ENCODE peak calls at places on chromosomes 5 and 9, in seven cellular contexts. One of them, this sample, is unnamed.

GRCh38 chr9:99948896-99949295 is 42.4 kb downstream of the STX17 start:
- DNase-seq in stimulated activated CD4-positive, alpha-beta T cell treated with anti-CD3 and anti-CD28 coated beads, Interleukin-15, amount 100 ng/mL, for 24 hours: no peak
- DNase-seq in mucosa of gallbladder: peak
- DNase-seq in HTR-8/SVneo: no peak
- DNase-seq in M059J: peak
- DNase-seq in GM19239: no peak
- DNase-seq in stimulated activated CD8-positive, alpha-beta memory T cell treated with anti-CD3 and anti-CD28 coated beads, Interleukin-12 subunit alpha, Interleukin-12 subunit beta, amount 100 ng/mL, for 1 hour: no peak
- DNase-seq in this sample: no peak

GRCh38 chr5:88145205-88145602 is 123.4 kb downstream of the TMEM161B start:
- DNase-seq in mucosa of gallbladder: no peak
- DNase-seq in M059J: no peak
- DNase-seq in GM19239: no peak
- DNase-seq in stimulated activated CD8-positive, alpha-beta memory T cell treated with anti-CD3 and anti-CD28 coated beads, Interleukin-12 subunit alpha, Interleukin-12 subunit beta, amount 100 ng/mL, for 1 hour: no peak
- DNase-seq in stimulated activated CD4-positive, alpha-beta T cell treated with anti-CD3 and anti-CD28 coated beads, Interleukin-15, amount 100 ng/mL, for 24 hours: no peak
- DNase-seq in HTR-8/SVneo: no peak
- DNase-seq in this sample: no peak

GRCh38 chr5:10248378-10249260 is 1.1 kb downstream of the ATPSCKMT start:
- DNase-seq in stimulated activated CD8-positive, alpha-beta memory T cell treated with anti-CD3 and anti-CD28 coated beads, Interleukin-12 subunit alpha, Interleukin-12 subunit beta, amount 100 ng/mL, for 1 hour: no peak
- DNase-seq in M059J: no peak
- DNase-seq in stimulated activated CD4-positive, alpha-beta T cell treated with anti-CD3 and anti-CD28 coated beads, Interleukin-15, amount 100 ng/mL, for 24 hours: no peak
- DNase-seq in HTR-8/SVneo: no peak
- DNase-seq in mucosa of gallbladder: no peak
- DNase-seq in GM19239: no peak
- DNase-seq in this sample: no peak

GRCh38 chr5:139765409-139766217 is 30.0 kb upstream of the PSD2 start:
- DNase-seq in HTR-8/SVneo: peak
- DNase-seq in stimulated activated CD4-positive, alpha-beta T cell treated with anti-CD3 and anti-CD28 coated beads, Interleukin-15, amount 100 ng/mL, for 24 hours: peak
- DNase-seq in GM19239: peak
- DNase-seq in mucosa of gallbladder: peak
- DNase-seq in M059J: peak
- DNase-seq in stimulated activated CD8-positive, alpha-beta memory T cell treated with anti-CD3 and anti-CD28 coated beads, Interleukin-12 subunit alpha, Interleukin-12 subunit beta, amount 100 ng/mL, for 1 hour: peak
- DNase-seq in this sample: peak

GRCh38 chr5:10762178-10762775 is 1.2 kb upstream of the DAP start:
- DNase-seq in mucosa of gallbladder: peak
- DNase-seq in stimulated activated CD4-positive, alpha-beta T cell treated with anti-CD3 and anti-CD28 coated beads, Interleukin-15, amount 100 ng/mL, for 24 hours: no peak
- DNase-seq in M059J: no peak
- DNase-seq in GM19239: no peak
- DNase-seq in HTR-8/SVneo: no peak
- DNase-seq in stimulated activated CD8-positive, alpha-beta memory T cell treated with anti-CD3 and anti-CD28 coated beads, Interleukin-12 subunit alpha, Interleukin-12 subunit beta, amount 100 ng/mL, for 1 hour: no peak
- DNase-seq in this sample: no peak

GRCh38 chr9:33354651-33355211 is 47.6 kb downstream of the AQP7 start:
- DNase-seq in M059J: peak
- DNase-seq in stimulated activated CD4-positive, alpha-beta T cell treated with anti-CD3 and anti-CD28 coated beads, Interleukin-15, amount 100 ng/mL, for 24 hours: no peak
- DNase-seq in stimulated activated CD8-positive, alpha-beta memory T cell treated with anti-CD3 and anti-CD28 coated beads, Interleukin-12 subunit alpha, Interleukin-12 subunit beta, amount 100 ng/mL, for 1 hour: no peak
- DNase-seq in GM19239: no peak
- DNase-seq in HTR-8/SVneo: no peak
- DNase-seq in mucosa of gallbladder: no peak
- DNase-seq in this sample: no peak

GRCh38 chr9:75106856-75107255 is 18.5 kb downstream of the OSTF1 start:
- DNase-seq in HTR-8/SVneo: no peak
- DNase-seq in M059J: no peak
- DNase-seq in mucosa of gallbladder: no peak
- DNase-seq in stimulated activated CD4-positive, alpha-beta T cell treated with anti-CD3 and anti-CD28 coated beads, Interleukin-15, amount 100 ng/mL, for 24 hours: no peak
- DNase-seq in stimulated activated CD8-positive, alpha-beta memory T cell treated with anti-CD3 and anti-CD28 coated beads, Interleukin-12 subunit alpha, Interleukin-12 subunit beta, amount 100 ng/mL, for 1 hour: no peak
- DNase-seq in GM19239: no peak
- DNase-seq in this sample: no peak

GRCh38 chr5:9691261-9691660 is 61.1 kb upstream of the TAS2R1 start:
- DNase-seq in HTR-8/SVneo: no peak
- DNase-seq in M059J: no peak
- DNase-seq in stimulated activated CD8-positive, alpha-beta memory T cell treated with anti-CD3 and anti-CD28 coated beads, Interleukin-12 subunit alpha, Interleukin-12 subunit beta, amount 100 ng/mL, for 1 hour: no peak
- DNase-seq in mucosa of gallbladder: no peak
- DNase-seq in GM19239: no peak
- DNase-seq in stimulated activated CD4-positive, alpha-beta T cell treated with anti-CD3 and anti-CD28 coated beads, Interleukin-15, amount 100 ng/mL, for 24 hours: no peak
- DNase-seq in this sample: no peak

GRCh38 chr5:156103116-156103860 is 223.7 kb upstream of the SGCD start:
- DNase-seq in HTR-8/SVneo: no peak
- DNase-seq in M059J: peak
- DNase-seq in stimulated activated CD8-positive, alpha-beta memory T cell treated with anti-CD3 and anti-CD28 coated beads, Interleukin-12 subunit alpha, Interleukin-12 subunit beta, amount 100 ng/mL, for 1 hour: no peak
- DNase-seq in stimulated activated CD4-positive, alpha-beta T cell treated with anti-CD3 and anti-CD28 coated beads, Interleukin-15, amount 100 ng/mL, for 24 hours: no peak
- DNase-seq in mucosa of gallbladder: no peak
- DNase-seq in GM19239: no peak
- DNase-seq in this sample: no peak

GRCh38 chr5:6590581-6590980 is 42.3 kb downstream of the NSUN2 start:
- DNase-seq in M059J: no peak
- DNase-seq in HTR-8/SVneo: no peak
- DNase-seq in stimulated activated CD8-positive, alpha-beta memory T cell treated with anti-CD3 and anti-CD28 coated beads, Interleukin-12 subunit alpha, Interleukin-12 subunit beta, amount 100 ng/mL, for 1 hour: no peak
- DNase-seq in GM19239: no peak
- DNase-seq in mucosa of gallbladder: no peak
- DNase-seq in stimulated activated CD4-positive, alpha-beta T cell treated with anti-CD3 and anti-CD28 coated beads, Interleukin-15, amount 100 ng/mL, for 24 hours: no peak
- DNase-seq in this sample: no peak

GRCh38 chr9:4980046-4980727 is 4.9 kb upstream of the JAK2 start:
- DNase-seq in stimulated activated CD4-positive, alpha-beta T cell treated with anti-CD3 and anti-CD28 coated beads, Interleukin-15, amount 100 ng/mL, for 24 hours: peak
- DNase-seq in GM19239: no peak
- DNase-seq in M059J: no peak
- DNase-seq in HTR-8/SVneo: no peak
- DNase-seq in stimulated activated CD8-positive, alpha-beta memory T cell treated with anti-CD3 and anti-CD28 coated beads, Interleukin-12 subunit alpha, Interleukin-12 subunit beta, amount 100 ng/mL, for 1 hour: no peak
- DNase-seq in mucosa of gallbladder: no peak
- DNase-seq in this sample: no peak

GRCh38 chr5:415928-416635 is 26.9 kb upstream of the EXOC3 start:
- DNase-seq in stimulated activated CD8-positive, alpha-beta memory T cell treated with anti-CD3 and anti-CD28 coated beads, Interleukin-12 subunit alpha, Interleukin-12 subunit beta, amount 100 ng/mL, for 1 hour: no peak
- DNase-seq in stimulated activated CD4-positive, alpha-beta T cell treated with anti-CD3 and anti-CD28 coated beads, Interleukin-15, amount 100 ng/mL, for 24 hours: no peak
- DNase-seq in HTR-8/SVneo: no peak
- DNase-seq in GM19239: no peak
- DNase-seq in mucosa of gallbladder: no peak
- DNase-seq in M059J: no peak
- DNase-seq in this sample: no peak

GRCh38 chr9:120965344-120966004 is 38.9 kb upstream of the TRAF1 start:
- DNase-seq in stimulated activated CD8-positive, alpha-beta memory T cell treated with anti-CD3 and anti-CD28 coated beads, Interleukin-12 subunit alpha, Interleukin-12 subunit beta, amount 100 ng/mL, for 1 hour: no peak
- DNase-seq in HTR-8/SVneo: no peak
- DNase-seq in GM19239: no peak
- DNase-seq in M059J: peak
- DNase-seq in mucosa of gallbladder: no peak
- DNase-seq in stimulated activated CD4-positive, alpha-beta T cell treated with anti-CD3 and anti-CD28 coated beads, Interleukin-15, amount 100 ng/mL, for 24 hours: no peak
- DNase-seq in this sample: no peak

GRCh38 chr9:136399176-136400037 is 563 bp downstream of the SNAPC4 start:
- DNase-seq in HTR-8/SVneo: peak
- DNase-seq in stimulated activated CD4-positive, alpha-beta T cell treated with anti-CD3 and anti-CD28 coated beads, Interleukin-15, amount 100 ng/mL, for 24 hours: peak
- DNase-seq in stimulated activated CD8-positive, alpha-beta memory T cell treated with anti-CD3 and anti-CD28 coated beads, Interleukin-12 subunit alpha, Interleukin-12 subunit beta, amount 100 ng/mL, for 1 hour: no peak
- DNase-seq in mucosa of gallbladder: no peak
- DNase-seq in GM19239: no peak
- DNase-seq in M059J: peak
- DNase-seq in this sample: peak

GRCh38 chr5:115840825-115841224 is 540 bp downstream of the ATG12 start:
- DNase-seq in M059J: no peak
- DNase-seq in GM19239: no peak
- DNase-seq in stimulated activated CD4-positive, alpha-beta T cell treated with anti-CD3 and anti-CD28 coated beads, Interleukin-15, amount 100 ng/mL, for 24 hours: no peak
- DNase-seq in HTR-8/SVneo: no peak
- DNase-seq in mucosa of gallbladder: no peak
- DNase-seq in stimulated activated CD8-positive, alpha-beta memory T cell treated with anti-CD3 and anti-CD28 coated beads, Interleukin-12 subunit alpha, Interleukin-12 subunit beta, amount 100 ng/mL, for 1 hour: no peak
- DNase-seq in this sample: no peak

GRCh38 chr9:36450110-36450732 is 50.2 kb upstream of the RNF38 start:
- DNase-seq in stimulated activated CD8-positive, alpha-beta memory T cell treated with anti-CD3 and anti-CD28 coated beads, Interleukin-12 subunit alpha, Interleukin-12 subunit beta, amount 100 ng/mL, for 1 hour: no peak
- DNase-seq in mucosa of gallbladder: no peak
- DNase-seq in stimulated activated CD4-positive, alpha-beta T cell treated with anti-CD3 and anti-CD28 coated beads, Interleukin-15, amount 100 ng/mL, for 24 hours: peak
- DNase-seq in HTR-8/SVneo: peak
- DNase-seq in GM19239: no peak
- DNase-seq in M059J: peak
- DNase-seq in this sample: peak

GRCh38 chr5:134101686-134102439 is 12.6 kb upstream of the TCF7 start:
- DNase-seq in GM19239: peak
- DNase-seq in stimulated activated CD4-positive, alpha-beta T cell treated with anti-CD3 and anti-CD28 coated beads, Interleukin-15, amount 100 ng/mL, for 24 hours: peak
- DNase-seq in stimulated activated CD8-positive, alpha-beta memory T cell treated with anti-CD3 and anti-CD28 coated beads, Interleukin-12 subunit alpha, Interleukin-12 subunit beta, amount 100 ng/mL, for 1 hour: peak
- DNase-seq in HTR-8/SVneo: peak
- DNase-seq in mucosa of gallbladder: no peak
- DNase-seq in M059J: peak
- DNase-seq in this sample: peak

GRCh38 chr5:81181576-81182316 is 51.4 kb upstream of the CKMT2 start:
- DNase-seq in M059J: no peak
- DNase-seq in mucosa of gallbladder: no peak
- DNase-seq in stimulated activated CD8-positive, alpha-beta memory T cell treated with anti-CD3 and anti-CD28 coated beads, Interleukin-12 subunit alpha, Interleukin-12 subunit beta, amount 100 ng/mL, for 1 hour: no peak
- DNase-seq in stimulated activated CD4-positive, alpha-beta T cell treated with anti-CD3 and anti-CD28 coated beads, Interleukin-15, amount 100 ng/mL, for 24 hours: no peak
- DNase-seq in HTR-8/SVneo: no peak
- DNase-seq in GM19239: no peak
- DNase-seq in this sample: no peak

GRCh38 chr9:93154293-93154903 is 20.3 kb upstream of the NINJ1 start:
- DNase-seq in stimulated activated CD8-positive, alpha-beta memory T cell treated with anti-CD3 and anti-CD28 coated beads, Interleukin-12 subunit alpha, Interleukin-12 subunit beta, amount 100 ng/mL, for 1 hour: no peak
- DNase-seq in HTR-8/SVneo: peak
- DNase-seq in GM19239: no peak
- DNase-seq in stimulated activated CD4-positive, alpha-beta T cell treated with anti-CD3 and anti-CD28 coated beads, Interleukin-15, amount 100 ng/mL, for 24 hours: peak
- DNase-seq in M059J: peak
- DNase-seq in mucosa of gallbladder: no peak
- DNase-seq in this sample: peak

GRCh38 chr9:34612788-34613390 is 992 bp upstream of the RPP25L start:
- DNase-seq in GM19239: no peak
- DNase-seq in M059J: peak
- DNase-seq in mucosa of gallbladder: peak
- DNase-seq in stimulated activated CD8-positive, alpha-beta memory T cell treated with anti-CD3 and anti-CD28 coated beads, Interleukin-12 subunit alpha, Interleukin-12 subunit beta, amount 100 ng/mL, for 1 hour: peak
- DNase-seq in stimulated activated CD4-positive, alpha-beta T cell treated with anti-CD3 and anti-CD28 coated beads, Interleukin-15, amount 100 ng/mL, for 24 hours: peak
- DNase-seq in HTR-8/SVneo: peak
- DNase-seq in this sample: peak

GRCh38 chr5:90598300-90598699 is 39.7 kb downstream of the ADGRV1 start:
- DNase-seq in stimulated activated CD8-positive, alpha-beta memory T cell treated with anti-CD3 and anti-CD28 coated beads, Interleukin-12 subunit alpha, Interleukin-12 subunit beta, amount 100 ng/mL, for 1 hour: no peak
- DNase-seq in GM19239: no peak
- DNase-seq in mucosa of gallbladder: no peak
- DNase-seq in HTR-8/SVneo: no peak
- DNase-seq in stimulated activated CD4-positive, alpha-beta T cell treated with anti-CD3 and anti-CD28 coated beads, Interleukin-15, amount 100 ng/mL, for 24 hours: no peak
- DNase-seq in M059J: no peak
- DNase-seq in this sample: no peak

GRCh38 chr5:170892201-170892600 is 30.4 kb downstream of the RANBP17 start:
- DNase-seq in HTR-8/SVneo: no peak
- DNase-seq in M059J: peak
- DNase-seq in GM19239: no peak
- DNase-seq in mucosa of gallbladder: no peak
- DNase-seq in stimulated activated CD8-positive, alpha-beta memory T cell treated with anti-CD3 and anti-CD28 coated beads, Interleukin-12 subunit alpha, Interleukin-12 subunit beta, amount 100 ng/mL, for 1 hour: no peak
- DNase-seq in stimulated activated CD4-positive, alpha-beta T cell treated with anti-CD3 and anti-CD28 coated beads, Interleukin-15, amount 100 ng/mL, for 24 hours: no peak
- DNase-seq in this sample: no peak

GRCh38 chr9:31336841-31337240 is 1047.6 kb upstream of the ACO1 start:
- DNase-seq in mucosa of gallbladder: no peak
- DNase-seq in GM19239: no peak
- DNase-seq in HTR-8/SVneo: no peak
- DNase-seq in stimulated activated CD8-positive, alpha-beta memory T cell treated with anti-CD3 and anti-CD28 coated beads, Interleukin-12 subunit alpha, Interleukin-12 subunit beta, amount 100 ng/mL, for 1 hour: no peak
- DNase-seq in stimulated activated CD4-positive, alpha-beta T cell treated with anti-CD3 and anti-CD28 coated beads, Interleukin-15, amount 100 ng/mL, for 24 hours: no peak
- DNase-seq in M059J: no peak
- DNase-seq in this sample: no peak

GRCh38 chr9:131801811-131802210 is 61.9 kb upstream of the RAPGEF1 start:
- DNase-seq in M059J: no peak
- DNase-seq in stimulated activated CD8-positive, alpha-beta memory T cell treated with anti-CD3 and anti-CD28 coated beads, Interleukin-12 subunit alpha, Interleukin-12 subunit beta, amount 100 ng/mL, for 1 hour: no peak
- DNase-seq in GM19239: no peak
- DNase-seq in HTR-8/SVneo: no peak
- DNase-seq in mucosa of gallbladder: no peak
- DNase-seq in stimulated activated CD4-positive, alpha-beta T cell treated with anti-CD3 and anti-CD28 coated beads, Interleukin-15, amount 100 ng/mL, for 24 hours: no peak
- DNase-seq in this sample: no peak

GRCh38 chr9:18184034-18184800 is 289.7 kb upstream of the ADAMTSL1 start:
- DNase-seq in stimulated activated CD8-positive, alpha-beta memory T cell treated with anti-CD3 and anti-CD28 coated beads, Interleukin-12 subunit alpha, Interleukin-12 subunit beta, amount 100 ng/mL, for 1 hour: no peak
- DNase-seq in M059J: peak
- DNase-seq in GM19239: no peak
- DNase-seq in HTR-8/SVneo: no peak
- DNase-seq in stimulated activated CD4-positive, alpha-beta T cell treated with anti-CD3 and anti-CD28 coated beads, Interleukin-15, amount 100 ng/mL, for 24 hours: no peak
- DNase-seq in mucosa of gallbladder: no peak
- DNase-seq in this sample: no peak

GRCh38 chr9:131618071-131618479 is 72.8 kb downstream of the PRRT1B start:
- DNase-seq in GM19239: no peak
- DNase-seq in stimulated activated CD4-positive, alpha-beta T cell treated with anti-CD3 and anti-CD28 coated beads, Interleukin-15, amount 100 ng/mL, for 24 hours: no peak
- DNase-seq in M059J: peak
- DNase-seq in HTR-8/SVneo: peak
- DNase-seq in mucosa of gallbladder: peak
- DNase-seq in stimulated activated CD8-positive, alpha-beta memory T cell treated with anti-CD3 and anti-CD28 coated beads, Interleukin-12 subunit alpha, Interleukin-12 subunit beta, amount 100 ng/mL, for 1 hour: no peak
- DNase-seq in this sample: no peak

GRCh38 chr5:154129013-154129412 is 61.5 kb upstream of the GALNT10 start:
- DNase-seq in M059J: no peak
- DNase-seq in stimulated activated CD8-positive, alpha-beta memory T cell treated with anti-CD3 and anti-CD28 coated beads, Interleukin-12 subunit alpha, Interleukin-12 subunit beta, amount 100 ng/mL, for 1 hour: no peak
- DNase-seq in stimulated activated CD4-positive, alpha-beta T cell treated with anti-CD3 and anti-CD28 coated beads, Interleukin-15, amount 100 ng/mL, for 24 hours: no peak
- DNase-seq in mucosa of gallbladder: no peak
- DNase-seq in HTR-8/SVneo: no peak
- DNase-seq in GM19239: no peak
- DNase-seq in this sample: no peak

GRCh38 chr5:139664727-139665351 is 16.7 kb downstream of the CXXC5 start:
- DNase-seq in M059J: no peak
- DNase-seq in stimulated activated CD4-positive, alpha-beta T cell treated with anti-CD3 and anti-CD28 coated beads, Interleukin-15, amount 100 ng/mL, for 24 hours: no peak
- DNase-seq in stimulated activated CD8-positive, alpha-beta memory T cell treated with anti-CD3 and anti-CD28 coated beads, Interleukin-12 subunit alpha, Interleukin-12 subunit beta, amount 100 ng/mL, for 1 hour: no peak
- DNase-seq in mucosa of gallbladder: no peak
- DNase-seq in GM19239: no peak
- DNase-seq in HTR-8/SVneo: no peak
- DNase-seq in this sample: no peak

GRCh38 chr5:173793677-173794570 is 94.2 kb upstream of the CPEB4 start:
- DNase-seq in stimulated activated CD4-positive, alpha-beta T cell treated with anti-CD3 and anti-CD28 coated beads, Interleukin-15, amount 100 ng/mL, for 24 hours: no peak
- DNase-seq in M059J: peak
- DNase-seq in HTR-8/SVneo: no peak
- DNase-seq in stimulated activated CD8-positive, alpha-beta memory T cell treated with anti-CD3 and anti-CD28 coated beads, Interleukin-12 subunit alpha, Interleukin-12 subunit beta, amount 100 ng/mL, for 1 hour: no peak
- DNase-seq in mucosa of gallbladder: peak
- DNase-seq in GM19239: no peak
- DNase-seq in this sample: no peak

GRCh38 chr5:136506131-136506530 is 140.8 kb upstream of the TRPC7 start:
- DNase-seq in stimulated activated CD4-positive, alpha-beta T cell treated with anti-CD3 and anti-CD28 coated beads, Interleukin-15, amount 100 ng/mL, for 24 hours: no peak
- DNase-seq in stimulated activated CD8-positive, alpha-beta memory T cell treated with anti-CD3 and anti-CD28 coated beads, Interleukin-12 subunit alpha, Interleukin-12 subunit beta, amount 100 ng/mL, for 1 hour: no peak
- DNase-seq in mucosa of gallbladder: no peak
- DNase-seq in GM19239: no peak
- DNase-seq in M059J: no peak
- DNase-seq in HTR-8/SVneo: no peak
- DNase-seq in this sample: no peak

GRCh38 chr9:127502706-127503378 is 51.5 kb downstream of the LRSAM1 start:
- DNase-seq in HTR-8/SVneo: no peak
- DNase-seq in stimulated activated CD4-positive, alpha-beta T cell treated with anti-CD3 and anti-CD28 coated beads, Interleukin-15, amount 100 ng/mL, for 24 hours: no peak
- DNase-seq in mucosa of gallbladder: no peak
- DNase-seq in GM19239: no peak
- DNase-seq in M059J: no peak
- DNase-seq in stimulated activated CD8-positive, alpha-beta memory T cell treated with anti-CD3 and anti-CD28 coated beads, Interleukin-12 subunit alpha, Interleukin-12 subunit beta, amount 100 ng/mL, for 1 hour: no peak
- DNase-seq in this sample: no peak

GRCh38 chr9:18587988-18588387 is 114.0 kb downstream of the ADAMTSL1 start:
- DNase-seq in M059J: peak
- DNase-seq in stimulated activated CD8-positive, alpha-beta memory T cell treated with anti-CD3 and anti-CD28 coated beads, Interleukin-12 subunit alpha, Interleukin-12 subunit beta, amount 100 ng/mL, for 1 hour: no peak
- DNase-seq in stimulated activated CD4-positive, alpha-beta T cell treated with anti-CD3 and anti-CD28 coated beads, Interleukin-15, amount 100 ng/mL, for 24 hours: no peak
- DNase-seq in GM19239: no peak
- DNase-seq in HTR-8/SVneo: no peak
- DNase-seq in mucosa of gallbladder: no peak
- DNase-seq in this sample: no peak

GRCh38 chr9:92964981-92965758 is 17.8 kb downstream of the FGD3 start:
- DNase-seq in HTR-8/SVneo: no peak
- DNase-seq in stimulated activated CD8-positive, alpha-beta memory T cell treated with anti-CD3 and anti-CD28 coated beads, Interleukin-12 subunit alpha, Interleukin-12 subunit beta, amount 100 ng/mL, for 1 hour: no peak
- DNase-seq in GM19239: no peak
- DNase-seq in stimulated activated CD4-positive, alpha-beta T cell treated with anti-CD3 and anti-CD28 coated beads, Interleukin-15, amount 100 ng/mL, for 24 hours: peak
- DNase-seq in mucosa of gallbladder: no peak
- DNase-seq in M059J: no peak
- DNase-seq in this sample: no peak

GRCh38 chr9:90064248-90064647 is 459.4 kb downstream of the GADD45G start:
- DNase-seq in M059J: no peak
- DNase-seq in stimulated activated CD4-positive, alpha-beta T cell treated with anti-CD3 and anti-CD28 coated beads, Interleukin-15, amount 100 ng/mL, for 24 hours: no peak
- DNase-seq in mucosa of gallbladder: no peak
- DNase-seq in GM19239: no peak
- DNase-seq in stimulated activated CD8-positive, alpha-beta memory T cell treated with anti-CD3 and anti-CD28 coated beads, Interleukin-12 subunit alpha, Interleukin-12 subunit beta, amount 100 ng/mL, for 1 hour: no peak
- DNase-seq in HTR-8/SVneo: no peak
- DNase-seq in this sample: no peak

GRCh38 chr9:116232425-116233159 is 79.0 kb downstream of the PAPPA start:
- DNase-seq in M059J: peak
- DNase-seq in GM19239: no peak
- DNase-seq in HTR-8/SVneo: no peak
- DNase-seq in mucosa of gallbladder: no peak
- DNase-seq in stimulated activated CD8-positive, alpha-beta memory T cell treated with anti-CD3 and anti-CD28 coated beads, Interleukin-12 subunit alpha, Interleukin-12 subunit beta, amount 100 ng/mL, for 1 hour: no peak
- DNase-seq in stimulated activated CD4-positive, alpha-beta T cell treated with anti-CD3 and anti-CD28 coated beads, Interleukin-15, amount 100 ng/mL, for 24 hours: no peak
- DNase-seq in this sample: no peak

GRCh38 chr5:68999181-68999580 is 94.6 kb upstream of the SLC30A5 start:
- DNase-seq in stimulated activated CD4-positive, alpha-beta T cell treated with anti-CD3 and anti-CD28 coated beads, Interleukin-15, amount 100 ng/mL, for 24 hours: no peak
- DNase-seq in HTR-8/SVneo: no peak
- DNase-seq in M059J: no peak
- DNase-seq in GM19239: no peak
- DNase-seq in mucosa of gallbladder: no peak
- DNase-seq in stimulated activated CD8-positive, alpha-beta memory T cell treated with anti-CD3 and anti-CD28 coated beads, Interleukin-12 subunit alpha, Interleukin-12 subunit beta, amount 100 ng/mL, for 1 hour: no peak
- DNase-seq in this sample: no peak

This sample was measured in memory B cell.